ENCODE peak calls at places on chromosomes 2 and 18, in ten cellular contexts. V, H, B, M, Q, I, K, L, D and X are unnamed samples.

GRCh38 chr2:241379481-241380480 is 23.7 kb downstream of the FARP2 start:
- DNase-seq in Q (no peak), H (no peak), V (no peak), B (no peak), K (no peak), M (no peak), I (no peak), D (no peak), L (no peak), X (no peak)

GRCh38 chr2:195820373-195820772 is 163.3 kb downstream of the SLC39A10 start:
- DNase-seq in Q (no peak), I (no peak), D (no peak), K (no peak), M (no peak), V (no peak), H (no peak), L (no peak), B (no peak), X (no peak)

GRCh38 chr2:161964070-161964645 is 109.9 kb downstream of the DPP4 start:
- DNase-seq in L (no peak), M (no peak), I (no peak), H (no peak), K (no peak), B (no peak), Q (no peak), V (no peak), D (no peak), X (no peak)

GRCh38 chr18:36298113-36298701 is 694 bp downstream of the FHOD3 start:
- DNase-seq in M (peak), V (no peak), I (no peak), Q (no peak), K (no peak), B (no peak), L (no peak), D (no peak), H (peak), X (peak)

GRCh38 chr2:164896226-164896625 is 54.6 kb upstream of the COBLL1 start:
- DNase-seq in Q (no peak), D (no peak), H (no peak), B (no peak), I (no peak), M (no peak), V (no peak), K (no peak), L (no peak), X (no peak)

GRCh38 chr2:51297488-51297887 is 265.6 kb upstream of the NRXN1 start:
- DNase-seq in V (no peak), Q (no peak), H (no peak), D (no peak), L (no peak), K (no peak), M (no peak), I (no peak), B (no peak), X (no peak)

GRCh38 chr2:62482558-62483352 is 23.2 kb downstream of the TMEM17 start:
- DNase-seq in Q (no peak), L (no peak), B (no peak), D (no peak), H (no peak), K (no peak), I (no peak), M (no peak), V (no peak), X (no peak)

GRCh38 chr18:40949138-40949949 is 1005.7 kb upstream of the PIK3C3 start:
- DNase-seq in Q (no peak), I (no peak), M (no peak), H (no peak), L (no peak), D (no peak), K (no peak), B (no peak), V (no peak), X (no peak)

GRCh38 chr2:231541605-231542509 is 11.6 kb upstream of the NMUR1 start:
- DNase-seq in I (no peak), B (peak), H (peak), V (no peak), K (no peak), D (peak), M (no peak), Q (no peak), L (no peak), X (peak)

GRCh38 chr2:214481204-214481603 is 70.3 kb downstream of the VWC2L start:
- DNase-seq in D (no peak), B (no peak), Q (no peak), K (no peak), I (no peak), M (no peak), H (no peak), V (no peak), L (no peak), X (no peak)

GRCh38 chr2:196165016-196165415 is 6.4 kb downstream of the STK17B start:
- DNase-seq in K (no peak), V (no peak), I (no peak), M (no peak), L (no peak), Q (no peak), H (no peak), B (no peak), D (no peak), X (peak)

GRCh38 chr2:73823916-73824523 is 4.7 kb upstream of the STAMBP start:
- DNase-seq in V (no peak), D (peak), K (no peak), M (no peak), I (peak), B (no peak), Q (peak), L (no peak), H (no peak), X (peak)